ENCODE peak calls at places on chromosomes 13 and 19, in nine cellular contexts. V, J, G, C, Z, B, H, U and R are unnamed samples.

GRCh38 chr13:79407349-79407979 is 1.4 kb upstream of the RBM26 start:
- DNase-seq in V (no peak), J (no peak), G (no peak), C (no peak), Z (no peak), B (no peak), H (no peak), U (no peak), R (no peak)

GRCh38 chr13:20475927-20476691 is 49.5 kb downstream of the CRYL1 start:
- DNase-seq in V (no peak), J (no peak), G (peak; percentile 73), C (no peak), Z (no peak), B (no peak), H (peak; percentile 72), U (peak; percentile 53), R (no peak)

GRCh38 chr13:79775830-79776229 is 294.9 kb downstream of the NDFIP2 start:
- DNase-seq in V (peak; percentile 81), J (no peak), G (no peak), C (no peak), Z (peak; percentile 14), B (no peak), H (peak; percentile 75), U (no peak), R (peak; percentile 90)

GRCh38 chr19:5826531-5827341 is 12.8 kb downstream of the FUT6 start:
- DNase-seq in V (peak; percentile 53), J (peak; percentile 57), G (peak; percentile 47), C (no peak), Z (peak; percentile 79), B (peak; percentile 91), H (peak; percentile 90), U (no peak), R (peak; percentile 44)

GRCh38 chr13:38496956-38497355 is 147.3 kb downstream of the UFM1 start:
- DNase-seq in V (no peak), J (no peak), G (no peak), C (no peak), Z (no peak), B (no peak), H (no peak), U (no peak), R (no peak)

GRCh38 chr13:29991343-29991742 is 140.9 kb upstream of the UBL3 start:
- DNase-seq in V (peak; percentile 98), J (no peak), G (no peak), C (peak; percentile 82), Z (no peak), B (no peak), H (no peak), U (no peak), R (peak; percentile 95)

GRCh38 chr19:54616840-54617560 is 13.3 kb upstream of the LILRB1 start:
- DNase-seq in V (no peak), J (no peak), G (peak; percentile 78), C (no peak), Z (no peak), B (no peak), H (no peak), U (no peak), R (no peak)

GRCh38 chr19:43941209-43941608 is 6.1 kb upstream of the ZNF45 start:
- DNase-seq in V (no peak), J (no peak), G (no peak), C (no peak), Z (no peak), B (no peak), H (no peak), U (no peak), R (no peak)